ENCODE peak calls at places on chromosomes 5 and 9, in six cellular contexts. One of them, this sample, is unnamed.

GRCh38 chr5:42951169-42951846 is 88.8 kb downstream of the ANXA2R start:
- DNase-seq in NCI-H345: peak; percentile 62
- DNase-seq in NCI-H2107: peak; percentile 68
- DNase-seq in GM12891: peak; percentile 51
- DNase-seq in activated naive CD8-positive, alpha-beta T cell treated with anti-CD3 and anti-CD28 coated beads, Interleukin-2, amount 50 U/mL, for 24 hours: peak; percentile 75
- DNase-seq in astrocyte of the cerebellum: no peak
- DNase-seq in this sample: peak; percentile 84

GRCh38 chr5:158903006-158903405 is 196.7 kb downstream of the EBF1 start:
- DNase-seq in NCI-H345: no peak
- DNase-seq in NCI-H2107: no peak
- DNase-seq in GM12891: no peak
- DNase-seq in activated naive CD8-positive, alpha-beta T cell treated with anti-CD3 and anti-CD28 coated beads, Interleukin-2, amount 50 U/mL, for 24 hours: no peak
- DNase-seq in astrocyte of the cerebellum: no peak
- DNase-seq in this sample: no peak

GRCh38 chr9:134492281-134492691 is 149.3 kb upstream of the COL5A1 start:
- DNase-seq in NCI-H345: no peak
- DNase-seq in NCI-H2107: no peak
- DNase-seq in GM12891: no peak
- DNase-seq in activated naive CD8-positive, alpha-beta T cell treated with anti-CD3 and anti-CD28 coated beads, Interleukin-2, amount 50 U/mL, for 24 hours: no peak
- DNase-seq in astrocyte of the cerebellum: no peak
- DNase-seq in this sample: no peak

GRCh38 chr9:35905912-35906679 is at the start of gene HRCT1:
- DNase-seq in NCI-H345: peak; percentile 72
- DNase-seq in NCI-H2107: peak; percentile 29
- DNase-seq in GM12891: no peak
- DNase-seq in activated naive CD8-positive, alpha-beta T cell treated with anti-CD3 and anti-CD28 coated beads, Interleukin-2, amount 50 U/mL, for 24 hours: no peak
- DNase-seq in astrocyte of the cerebellum: peak; percentile 90
- DNase-seq in this sample: no peak

GRCh38 chr9:136119259-136120118 is 814 bp upstream of the TMEM250 start:
- DNase-seq in NCI-H345: no peak
- DNase-seq in NCI-H2107: no peak
- DNase-seq in GM12891: no peak
- DNase-seq in activated naive CD8-positive, alpha-beta T cell treated with anti-CD3 and anti-CD28 coated beads, Interleukin-2, amount 50 U/mL, for 24 hours: peak; percentile 50
- DNase-seq in astrocyte of the cerebellum: no peak
- DNase-seq in this sample: no peak

GRCh38 chr9:133711428-133712220 is 26.5 kb downstream of the SARDH start:
- DNase-seq in NCI-H345: no peak
- DNase-seq in NCI-H2107: no peak
- DNase-seq in GM12891: no peak
- DNase-seq in activated naive CD8-positive, alpha-beta T cell treated with anti-CD3 and anti-CD28 coated beads, Interleukin-2, amount 50 U/mL, for 24 hours: no peak
- DNase-seq in astrocyte of the cerebellum: no peak
- DNase-seq in this sample: no peak

GRCh38 chr5:83281658-83282057 is 189.9 kb upstream of the VCAN start:
- DNase-seq in NCI-H345: no peak
- DNase-seq in NCI-H2107: no peak
- DNase-seq in GM12891: no peak
- DNase-seq in activated naive CD8-positive, alpha-beta T cell treated with anti-CD3 and anti-CD28 coated beads, Interleukin-2, amount 50 U/mL, for 24 hours: no peak
- DNase-seq in astrocyte of the cerebellum: peak; percentile 83
- DNase-seq in this sample: no peak

GRCh38 chr9:111648066-111648465 is 13.3 kb upstream of the GNG10 start:
- DNase-seq in NCI-H345: no peak
- DNase-seq in NCI-H2107: no peak
- DNase-seq in GM12891: no peak
- DNase-seq in activated naive CD8-positive, alpha-beta T cell treated with anti-CD3 and anti-CD28 coated beads, Interleukin-2, amount 50 U/mL, for 24 hours: no peak
- DNase-seq in astrocyte of the cerebellum: no peak
- DNase-seq in this sample: no peak

GRCh38 chr9:131021785-131022184 is 12.8 kb downstream of the LAMC3 start:
- DNase-seq in NCI-H345: no peak
- DNase-seq in NCI-H2107: no peak
- DNase-seq in GM12891: no peak
- DNase-seq in activated naive CD8-positive, alpha-beta T cell treated with anti-CD3 and anti-CD28 coated beads, Interleukin-2, amount 50 U/mL, for 24 hours: no peak
- DNase-seq in astrocyte of the cerebellum: no peak
- DNase-seq in this sample: no peak

GRCh38 chr5:73826761-73827450 is 200.9 kb downstream of the ARHGEF28 start:
- DNase-seq in NCI-H345: peak; percentile 11
- DNase-seq in NCI-H2107: no peak
- DNase-seq in GM12891: no peak
- DNase-seq in activated naive CD8-positive, alpha-beta T cell treated with anti-CD3 and anti-CD28 coated beads, Interleukin-2, amount 50 U/mL, for 24 hours: no peak
- DNase-seq in astrocyte of the cerebellum: peak; percentile 49
- DNase-seq in this sample: no peak

GRCh38 chr9:130847306-130848217 is 12.5 kb downstream of the ABL1 start:
- DNase-seq in NCI-H345: no peak
- DNase-seq in NCI-H2107: no peak
- DNase-seq in GM12891: no peak
- DNase-seq in activated naive CD8-positive, alpha-beta T cell treated with anti-CD3 and anti-CD28 coated beads, Interleukin-2, amount 50 U/mL, for 24 hours: no peak
- DNase-seq in astrocyte of the cerebellum: peak; percentile 100
- DNase-seq in this sample: no peak

GRCh38 chr5:157602505-157602904 is 26.9 kb upstream of the ADAM19 start:
- DNase-seq in NCI-H345: no peak
- DNase-seq in NCI-H2107: no peak
- DNase-seq in GM12891: no peak
- DNase-seq in activated naive CD8-positive, alpha-beta T cell treated with anti-CD3 and anti-CD28 coated beads, Interleukin-2, amount 50 U/mL, for 24 hours: peak; percentile 44
- DNase-seq in astrocyte of the cerebellum: no peak
- DNase-seq in this sample: no peak

GRCh38 chr9:35675204-35675603 is 1.5 kb downstream of the CA9 start:
- DNase-seq in NCI-H345: no peak
- DNase-seq in NCI-H2107: no peak
- DNase-seq in GM12891: no peak
- DNase-seq in activated naive CD8-positive, alpha-beta T cell treated with anti-CD3 and anti-CD28 coated beads, Interleukin-2, amount 50 U/mL, for 24 hours: no peak
- DNase-seq in astrocyte of the cerebellum: no peak
- DNase-seq in this sample: no peak

GRCh38 chr5:180114304-180115003 is 42.9 kb upstream of the RNF130 start:
- DNase-seq in NCI-H345: no peak
- DNase-seq in NCI-H2107: no peak
- DNase-seq in GM12891: no peak
- DNase-seq in activated naive CD8-positive, alpha-beta T cell treated with anti-CD3 and anti-CD28 coated beads, Interleukin-2, amount 50 U/mL, for 24 hours: no peak
- DNase-seq in astrocyte of the cerebellum: no peak
- DNase-seq in this sample: no peak

This sample was measured in GM13976.